ENCODE peak calls at places on chromosomes 1 and 21, in ten cellular contexts. D is activated naive CD4-positive, alpha-beta T cell treated with Interleukin-2 at 50 U/mL for 16 hours; F is effector CD4-positive, alpha-beta T cell; T is prostate gland; Q is stimulated activated CD4-positive, alpha-beta T cell treated with anti-CD3 and anti-CD28 coated beads, Interleukin-4, amount 100 ng/mL, for 48 hours; P is AG04449; O is ACHN; M is anterior cingulate cortex; S is activated effector memory CD4-positive, alpha-beta T cell treated with anti-CD3 and anti-CD28 coated beads, Interleukin-2, amount 50 U/mL, for 16 hours; J is right lobe of liver. A is an unnamed sample.

GRCh38 chr1:155126494-155127104 is 1.1 kb upstream of the EFNA1 start:
- DNase-seq in D (peak; percentile 40), F (peak; percentile 27), T (peak; percentile 54), Q (no peak), P (no peak), O (peak; percentile 37), M (peak; percentile 53), S (peak; percentile 71), J (peak; percentile 79), A (peak; percentile 38)

GRCh38 chr1:22582670-22583635 is 19.7 kb downstream of the EPHA8 start:
- DNase-seq in D (no peak), F (no peak), T (no peak), Q (no peak), P (no peak), O (no peak), M (no peak), S (no peak), J (no peak), A (no peak)

GRCh38 chr1:115648717-115649691 is 7.2 kb downstream of the VANGL1 start:
- DNase-seq in D (no peak), F (no peak), T (no peak), Q (no peak), P (no peak), O (no peak), M (no peak), S (no peak), J (no peak), A (no peak)

GRCh38 chr1:1356796-1357401 is 1.5 kb downstream of the MXRA8 start:
- DNase-seq in D (no peak), F (no peak), T (no peak), Q (no peak), P (no peak), O (no peak), M (no peak), S (no peak), J (peak; percentile 21), A (no peak)

GRCh38 chr1:6447818-6448748 is 17.9 kb downstream of the TNFRSF25 start:
- DNase-seq in D (peak; percentile 42), F (peak; percentile 54), T (no peak), Q (no peak), P (no peak), O (no peak), M (no peak), S (peak; percentile 79), J (peak; percentile 73), A (no peak)

GRCh38 chr1:201361652-201362504 is 15.6 kb downstream of the TNNT2 start:
- DNase-seq in D (no peak), F (no peak), T (peak; percentile 34), Q (no peak), P (no peak), O (peak; percentile 56), M (peak; percentile 15), S (no peak), J (peak; percentile 38), A (peak; percentile 83)

GRCh38 chr1:98373055-98373454 is 288.5 kb upstream of the SNX7 start:
- DNase-seq in D (no peak), F (no peak), T (no peak), Q (no peak), P (no peak), O (no peak), M (no peak), S (no peak), J (no peak), A (peak; percentile 79)

GRCh38 chr1:91884459-91885290 is 1.3 kb downstream of the TGFBR3 start:
- DNase-seq in D (peak; percentile 53), F (peak; percentile 24), T (peak; percentile 13), Q (peak; percentile 29), P (no peak), O (peak; percentile 7), M (peak; percentile 0), S (peak; percentile 81), J (peak; percentile 61), A (peak; percentile 29)

GRCh38 chr1:25135903-25136302 is 96.4 kb downstream of the SYF2 start:
- DNase-seq in D (no peak), F (no peak), T (no peak), Q (no peak), P (no peak), O (no peak), M (no peak), S (no peak), J (no peak), A (peak; percentile 29)

GRCh38 chr21:32940079-32941014 is 85.4 kb upstream of the OLIG2 start:
- DNase-seq in D (peak; percentile 32), F (peak; percentile 26), T (peak; percentile 53), Q (no peak), P (no peak), O (peak; percentile 37), M (no peak), S (peak; percentile 72), J (no peak), A (peak; percentile 68)

GRCh38 chr1:93344886-93345632 is 648 bp upstream of the DR1 start:
- DNase-seq in D (no peak), F (peak; percentile 1), T (no peak), Q (no peak), P (no peak), O (peak; percentile 23), M (no peak), S (no peak), J (no peak), A (no peak)

GRCh38 chr1:67700692-67701410 is 15.8 kb downstream of the GADD45A start:
- DNase-seq in D (peak; percentile 5), F (no peak), T (no peak), Q (no peak), P (no peak), O (no peak), M (no peak), S (no peak), J (no peak), A (no peak)

GRCh38 chr21:17003221-17003620 is 509.6 kb upstream of the CXADR start:
- DNase-seq in D (no peak), F (no peak), T (no peak), Q (no peak), P (no peak), O (peak; percentile 48), M (no peak), S (no peak), J (no peak), A (no peak)

GRCh38 chr21:45502600-45502999 is 39.6 kb downstream of the SLC19A1 start:
- DNase-seq in D (no peak), F (no peak), T (no peak), Q (no peak), P (no peak), O (no peak), M (no peak), S (peak; percentile 37), J (peak; percentile 13), A (no peak)

GRCh38 chr1:201488817-201489581 is 17.9 kb downstream of the CSRP1 start:
- DNase-seq in D (no peak), F (no peak), T (no peak), Q (no peak), P (peak; percentile 79), O (peak; percentile 96), M (no peak), S (no peak), J (peak; percentile 90), A (no peak)

GRCh38 chr21:44761011-44761729 is 40.5 kb downstream of the UBE2G2 start:
- DNase-seq in D (peak; percentile 15), F (no peak), T (no peak), Q (no peak), P (no peak), O (no peak), M (no peak), S (peak; percentile 63), J (no peak), A (no peak)

GRCh38 chr1:208042041-208042615 is 131.2 kb upstream of the CD34 start:
- DNase-seq in D (no peak), F (no peak), T (no peak), Q (no peak), P (no peak), O (no peak), M (no peak), S (no peak), J (no peak), A (no peak)

GRCh38 chr1:41868241-41868953 is 50.3 kb downstream of the HIVEP3 start:
- DNase-seq in D (peak; percentile 18), F (no peak), T (no peak), Q (peak; percentile 28), P (no peak), O (no peak), M (no peak), S (no peak), J (no peak), A (no peak)